ENCODE peak calls at places on chromosomes 6 and 20, in six cellular contexts. One of them, this sample, is unnamed.

GRCh38 chr20:3970016-3970415 is 45.3 kb downstream of the RNF24 start:
- ATAC-seq in upper lobe of left lung: no peak
- ATAC-seq in GM12878: no peak
- ATAC-seq in HepG2: peak; percentile 91
- ATAC-seq in HCT116: no peak
- ATAC-seq in K562: no peak
- ATAC-seq in this sample: no peak

GRCh38 chr20:39659010-39659409 is 696.9 kb downstream of the DHX35 start:
- ATAC-seq in upper lobe of left lung: no peak
- ATAC-seq in GM12878: no peak
- ATAC-seq in HepG2: no peak
- ATAC-seq in HCT116: no peak
- ATAC-seq in K562: no peak
- ATAC-seq in this sample: no peak

GRCh38 chr6:157284738-157285421 is 38.4 kb downstream of the TMEM242 start:
- ATAC-seq in upper lobe of left lung: no peak
- ATAC-seq in GM12878: no peak
- ATAC-seq in HepG2: peak; percentile 65
- ATAC-seq in HCT116: no peak
- ATAC-seq in K562: no peak
- ATAC-seq in this sample: no peak

GRCh38 chr20:35303382-35303734 is 11.1 kb upstream of the FAM83C start:
- ATAC-seq in upper lobe of left lung: peak; percentile 24
- ATAC-seq in GM12878: no peak
- ATAC-seq in HepG2: no peak
- ATAC-seq in HCT116: no peak
- ATAC-seq in K562: no peak
- ATAC-seq in this sample: no peak

GRCh38 chr20:62282877-62283503 is 19.8 kb upstream of the ADRM1 start:
- ATAC-seq in upper lobe of left lung: no peak
- ATAC-seq in GM12878: no peak
- ATAC-seq in HepG2: no peak
- ATAC-seq in HCT116: no peak
- ATAC-seq in K562: no peak
- ATAC-seq in this sample: peak; percentile 19

GRCh38 chr6:43669050-43669921 is 18.3 kb downstream of the MRPS18A start:
- ATAC-seq in upper lobe of left lung: no peak
- ATAC-seq in GM12878: no peak
- ATAC-seq in HepG2: no peak
- ATAC-seq in HCT116: no peak
- ATAC-seq in K562: peak; percentile 14
- ATAC-seq in this sample: peak; percentile 59

GRCh38 chr6:147776631-147777030 is 268.1 kb downstream of the SAMD5 start:
- ATAC-seq in upper lobe of left lung: no peak
- ATAC-seq in GM12878: no peak
- ATAC-seq in HepG2: no peak
- ATAC-seq in HCT116: no peak
- ATAC-seq in K562: no peak
- ATAC-seq in this sample: no peak

GRCh38 chr20:10089871-10090587 is 55.2 kb downstream of the ANKEF1 start:
- ATAC-seq in upper lobe of left lung: no peak
- ATAC-seq in GM12878: no peak
- ATAC-seq in HepG2: peak; percentile 44
- ATAC-seq in HCT116: peak; percentile 29
- ATAC-seq in K562: no peak
- ATAC-seq in this sample: peak; percentile 9

GRCh38 chr20:1997483-1998192 is 3.8 kb upstream of the PDYN start:
- ATAC-seq in upper lobe of left lung: no peak
- ATAC-seq in GM12878: no peak
- ATAC-seq in HepG2: no peak
- ATAC-seq in HCT116: no peak
- ATAC-seq in K562: no peak
- ATAC-seq in this sample: no peak

GRCh38 chr6:32983493-32983848 is 15.1 kb downstream of the BRD2 start:
- ATAC-seq in upper lobe of left lung: no peak
- ATAC-seq in GM12878: peak; percentile 2
- ATAC-seq in HepG2: peak; percentile 45
- ATAC-seq in HCT116: peak; percentile 11
- ATAC-seq in K562: peak; percentile 1
- ATAC-seq in this sample: no peak

GRCh38 chr20:49706548-49707517 is 6.8 kb downstream of the B4GALT5 start:
- ATAC-seq in upper lobe of left lung: peak; percentile 26
- ATAC-seq in GM12878: peak; percentile 32
- ATAC-seq in HepG2: peak; percentile 71
- ATAC-seq in HCT116: peak; percentile 33
- ATAC-seq in K562: peak; percentile 92
- ATAC-seq in this sample: no peak

GRCh38 chr6:158143700-158144099 is 24.4 kb downstream of the SERAC1 start:
- ATAC-seq in upper lobe of left lung: no peak
- ATAC-seq in GM12878: peak; percentile 63
- ATAC-seq in HepG2: peak; percentile 82
- ATAC-seq in HCT116: peak; percentile 85
- ATAC-seq in K562: peak; percentile 89
- ATAC-seq in this sample: no peak

GRCh38 chr20:36330091-36330490 is 24.0 kb downstream of the DLGAP4 start:
- ATAC-seq in upper lobe of left lung: no peak
- ATAC-seq in GM12878: no peak
- ATAC-seq in HepG2: no peak
- ATAC-seq in HCT116: no peak
- ATAC-seq in K562: no peak
- ATAC-seq in this sample: no peak

GRCh38 chr20:63268671-63269439 is 3.8 kb upstream of the ARFGAP1 start:
- ATAC-seq in upper lobe of left lung: no peak
- ATAC-seq in GM12878: no peak
- ATAC-seq in HepG2: peak; percentile 7
- ATAC-seq in HCT116: no peak
- ATAC-seq in K562: no peak
- ATAC-seq in this sample: no peak

GRCh38 chr20:64092258-64093012 is 8.2 kb upstream of the LKAAEAR1 start:
- ATAC-seq in upper lobe of left lung: peak; percentile 27
- ATAC-seq in GM12878: peak; percentile 37
- ATAC-seq in HepG2: peak; percentile 65
- ATAC-seq in HCT116: peak; percentile 33
- ATAC-seq in K562: peak; percentile 15
- ATAC-seq in this sample: no peak

GRCh38 chr20:24502184-24502583 is 32.8 kb downstream of the SYNDIG1 start:
- ATAC-seq in upper lobe of left lung: peak; percentile 5
- ATAC-seq in GM12878: no peak
- ATAC-seq in HepG2: no peak
- ATAC-seq in HCT116: no peak
- ATAC-seq in K562: no peak
- ATAC-seq in this sample: peak; percentile 48

GRCh38 chr6:20542927-20543602 is 8.8 kb downstream of the CDKAL1 start:
- ATAC-seq in upper lobe of left lung: no peak
- ATAC-seq in GM12878: peak; percentile 96
- ATAC-seq in HepG2: no peak
- ATAC-seq in HCT116: peak; percentile 52
- ATAC-seq in K562: no peak
- ATAC-seq in this sample: no peak

GRCh38 chr6:105649192-105649591 is 246.3 kb upstream of the PREP start:
- ATAC-seq in upper lobe of left lung: no peak
- ATAC-seq in GM12878: no peak
- ATAC-seq in HepG2: no peak
- ATAC-seq in HCT116: no peak
- ATAC-seq in K562: no peak
- ATAC-seq in this sample: no peak

GRCh38 chr6:46490425-46491200 is 636 bp downstream of the RCAN2 start:
- ATAC-seq in upper lobe of left lung: no peak
- ATAC-seq in GM12878: no peak
- ATAC-seq in HepG2: peak; percentile 47
- ATAC-seq in HCT116: peak; percentile 23
- ATAC-seq in K562: peak; percentile 51
- ATAC-seq in this sample: peak; percentile 14

GRCh38 chr6:169371344-169372144 is 117.9 kb upstream of the THBS2 start:
- ATAC-seq in upper lobe of left lung: peak; percentile 6
- ATAC-seq in GM12878: peak; percentile 15
- ATAC-seq in HepG2: peak; percentile 88
- ATAC-seq in HCT116: peak; percentile 53
- ATAC-seq in K562: peak; percentile 68
- ATAC-seq in this sample: peak; percentile 24

GRCh38 chr20:33648396-33649004 is 13.6 kb upstream of the C20orf144 start:
- ATAC-seq in upper lobe of left lung: no peak
- ATAC-seq in GM12878: no peak
- ATAC-seq in HepG2: peak; percentile 2
- ATAC-seq in HCT116: no peak
- ATAC-seq in K562: no peak
- ATAC-seq in this sample: no peak

GRCh38 chr6:75368864-75369402 is 84.3 kb upstream of the TMEM30A start:
- ATAC-seq in upper lobe of left lung: peak; percentile 30
- ATAC-seq in GM12878: no peak
- ATAC-seq in HepG2: no peak
- ATAC-seq in HCT116: no peak
- ATAC-seq in K562: no peak
- ATAC-seq in this sample: peak; percentile 78

GRCh38 chr6:168032383-168032760 is 34.9 kb downstream of the KIF25 start:
- ATAC-seq in upper lobe of left lung: no peak
- ATAC-seq in GM12878: no peak
- ATAC-seq in HepG2: peak; percentile 32
- ATAC-seq in HCT116: no peak
- ATAC-seq in K562: no peak
- ATAC-seq in this sample: no peak

GRCh38 chr20:37984018-37984785 is 49.1 kb downstream of the TTI1 start:
- ATAC-seq in upper lobe of left lung: no peak
- ATAC-seq in GM12878: no peak
- ATAC-seq in HepG2: peak; percentile 96
- ATAC-seq in HCT116: no peak
- ATAC-seq in K562: peak; percentile 38
- ATAC-seq in this sample: no peak

GRCh38 chr6:2353412-2354137 is 108.2 kb upstream of the GMDS start:
- ATAC-seq in upper lobe of left lung: no peak
- ATAC-seq in GM12878: peak; percentile 73
- ATAC-seq in HepG2: peak; percentile 86
- ATAC-seq in HCT116: peak; percentile 84
- ATAC-seq in K562: peak; percentile 90
- ATAC-seq in this sample: peak; percentile 75

GRCh38 chr6:50713226-50713625 is at the start of gene TFAP2D:
- ATAC-seq in upper lobe of left lung: no peak
- ATAC-seq in GM12878: no peak
- ATAC-seq in HepG2: no peak
- ATAC-seq in HCT116: no peak
- ATAC-seq in K562: no peak
- ATAC-seq in this sample: no peak

GRCh38 chr6:78984225-78984950 is 93.7 kb downstream of the PHIP start:
- ATAC-seq in upper lobe of left lung: no peak
- ATAC-seq in GM12878: no peak
- ATAC-seq in HepG2: no peak
- ATAC-seq in HCT116: no peak
- ATAC-seq in K562: no peak
- ATAC-seq in this sample: no peak

GRCh38 chr20:40687384-40688128 is 1.5 kb downstream of the MAFB start:
- ATAC-seq in upper lobe of left lung: no peak
- ATAC-seq in GM12878: no peak
- ATAC-seq in HepG2: no peak
- ATAC-seq in HCT116: no peak
- ATAC-seq in K562: no peak
- ATAC-seq in this sample: no peak

GRCh38 chr6:116277124-116277523 is 2.6 kb downstream of the TSPYL1 start:
- ATAC-seq in upper lobe of left lung: no peak
- ATAC-seq in GM12878: no peak
- ATAC-seq in HepG2: no peak
- ATAC-seq in HCT116: no peak
- ATAC-seq in K562: peak; percentile 2
- ATAC-seq in this sample: no peak

GRCh38 chr6:21999012-21999528 is 297.8 kb downstream of the PRL start:
- ATAC-seq in upper lobe of left lung: no peak
- ATAC-seq in GM12878: no peak
- ATAC-seq in HepG2: no peak
- ATAC-seq in HCT116: no peak
- ATAC-seq in K562: no peak
- ATAC-seq in this sample: no peak

GRCh38 chr6:22003219-22003779 is 293.5 kb downstream of the PRL start:
- ATAC-seq in upper lobe of left lung: no peak
- ATAC-seq in GM12878: no peak
- ATAC-seq in HepG2: no peak
- ATAC-seq in HCT116: no peak
- ATAC-seq in K562: peak; percentile 58
- ATAC-seq in this sample: no peak

GRCh38 chr6:21998539-21998938 is 298.3 kb downstream of the PRL start:
- ATAC-seq in upper lobe of left lung: no peak
- ATAC-seq in GM12878: no peak
- ATAC-seq in HepG2: no peak
- ATAC-seq in HCT116: no peak
- ATAC-seq in K562: no peak
- ATAC-seq in this sample: no peak

GRCh38 chr6:21997414-21998037 is 299.3 kb downstream of the PRL start:
- ATAC-seq in upper lobe of left lung: no peak
- ATAC-seq in GM12878: no peak
- ATAC-seq in HepG2: no peak
- ATAC-seq in HCT116: no peak
- ATAC-seq in K562: peak; percentile 82
- ATAC-seq in this sample: no peak

GRCh38 chr6:22001336-22002027 is 295.4 kb downstream of the PRL start:
- ATAC-seq in upper lobe of left lung: no peak
- ATAC-seq in GM12878: no peak
- ATAC-seq in HepG2: no peak
- ATAC-seq in HCT116: no peak
- ATAC-seq in K562: no peak
- ATAC-seq in this sample: no peak
- H3K27ac ChIP-seq in upper lobe of left lung: no peak overlapping the region
- H3K27ac ChIP-seq in GM12878: no peak overlapping the region
- H3K27ac ChIP-seq in HepG2: no peak overlapping the region
- H3K27ac ChIP-seq in HCT116: no peak overlapping the region
- H3K27ac ChIP-seq in K562: no peak overlapping the region
- H3K27ac ChIP-seq in this sample: no peak overlapping the region

GRCh38 chr20:57392512-57393271 is 1.5 kb downstream of the RBM38 start:
- ATAC-seq in upper lobe of left lung: no peak
- ATAC-seq in GM12878: peak; percentile 30
- ATAC-seq in HepG2: no peak
- ATAC-seq in HCT116: no peak
- ATAC-seq in K562: no peak
- ATAC-seq in this sample: no peak
- TF ChIP-seq POLR2A in upper lobe of left lung: no peak
- TF ChIP-seq POLR2A in GM12878: peak; percentile 71
- TF ChIP-seq POLR2A in HepG2: no peak
- TF ChIP-seq POLR2A in HCT116: no peak
- TF ChIP-seq POLR2A in K562: no peak
- TF ChIP-seq POLR2A in this sample: peak; percentile 22

DNA sequence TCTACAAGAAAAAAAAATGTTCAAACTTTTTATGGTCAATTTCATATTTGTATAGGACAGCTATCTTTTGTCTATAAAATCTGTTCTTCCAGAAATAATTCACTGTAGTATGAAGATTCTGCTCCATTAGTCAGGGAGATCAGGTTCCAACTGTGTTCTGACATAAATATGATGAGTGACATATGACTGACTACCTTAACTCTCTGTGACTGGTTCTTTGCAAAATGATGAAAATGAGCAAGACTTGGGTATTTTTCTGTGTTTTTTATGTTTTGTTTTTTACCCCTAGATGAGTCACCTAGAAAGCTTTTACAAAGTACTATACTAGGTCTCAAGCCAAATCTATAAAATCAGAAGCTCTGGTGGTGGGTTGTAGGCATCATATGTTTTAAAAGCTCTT is 229.6 kb downstream of the MMUT start:
- ATAC-seq in upper lobe of left lung: no peak
- ATAC-seq in GM12878: no peak
- ATAC-seq in HepG2: no peak
- ATAC-seq in HCT116: no peak
- ATAC-seq in K562: no peak
- ATAC-seq in this sample: no peak
- TF ChIP-seq POLR2AphosphoS5 in upper lobe of left lung: no peak
- TF ChIP-seq POLR2AphosphoS5 in GM12878: no peak
- TF ChIP-seq POLR2AphosphoS5 in HepG2: no peak
- TF ChIP-seq POLR2AphosphoS5 in HCT116: no peak
- TF ChIP-seq POLR2AphosphoS5 in K562: no peak
- TF ChIP-seq POLR2AphosphoS5 in this sample: no peak

GRCh38 chr20:53617791-53618489 is 24.3 kb upstream of the ZNF217 start:
- ATAC-seq in upper lobe of left lung: no peak
- ATAC-seq in GM12878: no peak
- ATAC-seq in HepG2: no peak
- ATAC-seq in HCT116: no peak
- ATAC-seq in K562: no peak
- ATAC-seq in this sample: no peak
- H3K27ac ChIP-seq in upper lobe of left lung: no peak overlapping the region
- H3K27ac ChIP-seq in GM12878: no peak overlapping the region
- H3K27ac ChIP-seq in HepG2: no peak overlapping the region
- H3K27ac ChIP-seq in HCT116: no peak overlapping the region
- H3K27ac ChIP-seq in K562: no peak overlapping the region
- H3K27ac ChIP-seq in this sample: no peak overlapping the region

This sample was measured in gastroesophageal sphincter.